ENCODE peak calls at places on chromosomes 13 and 19, in four cellular contexts. D is transverse colon, A is upper lobe of left lung, V is GM12892. W is an unnamed sample.

GRCh38 chr13:42136518-42136917 is 88.1 kb downstream of the DGKH start:
- DNase-seq in D (no peak), A (no peak), V (no peak), W (no peak)

GRCh38 chr13:48138270-48138669 is 43.4 kb upstream of the MED4 start:
- DNase-seq in D (no peak), A (no peak), V (no peak), W (no peak)

GRCh38 chr13:46173656-46174055 is 8.3 kb downstream of the LCP1 start:
- DNase-seq in D (no peak), A (no peak), V (no peak), W (no peak)

GRCh38 chr19:41795031-41795461 is 1.3 kb upstream of the CEACAM3 start:
- DNase-seq in D (peak), A (peak), V (no peak), W (no peak)

GRCh38 chr13:113305208-113305607 is 8.2 kb downstream of the LAMP1 start:
- DNase-seq in D (no peak), A (no peak), V (no peak), W (no peak)

GRCh38 chr13:94708971-94709614 is 3.3 kb downstream of the SOX21 start:
- DNase-seq in D (no peak), A (no peak), V (no peak), W (no peak)

GRCh38 chr19:19105365-19106060 is 32.8 kb downstream of the TMEM161A start:
- DNase-seq in D (peak), A (no peak), V (peak), W (no peak)

GRCh38 chr13:42878721-42879120 is 97.3 kb downstream of the FAM216B start:
- DNase-seq in D (no peak), A (no peak), V (no peak), W (no peak)

GRCh38 chr19:33508941-33509614 is 12.5 kb downstream of the PEPD start:
- DNase-seq in D (no peak), A (no peak), V (no peak), W (no peak)

GRCh38 chr13:44605711-44606110 is 29.6 kb upstream of the TSC22D1 start:
- DNase-seq in D (no peak), A (no peak), V (no peak), W (no peak)

GRCh38 chr19:11378319-11379189 is 4.1 kb downstream of the SWSAP1 start:
- DNase-seq in D (peak), A (peak), V (no peak), W (no peak)

GRCh38 chr19:39083983-39084731 is at the start of gene ACP7:
- DNase-seq in D (no peak), A (no peak), V (no peak), W (no peak)

GRCh38 chr13:29901714-29902631 is 51.6 kb upstream of the UBL3 start:
- DNase-seq in D (peak), A (peak), V (no peak), W (no peak)

GRCh38 chr19:49106648-49107135 is 7.5 kb upstream of the LIN7B start:
- DNase-seq in D (peak), A (no peak), V (no peak), W (no peak)
- TF ChIP-seq POLR2AphosphoS5 in D (no peak), A (no peak), V (peak), W (no peak)

GRCh38 chr19:17305517-17306284 is at the start of gene MRPL34:
- DNase-seq in D (peak), A (peak), V (peak), W (peak)
- TF ChIP-seq POLR2A in D (peak), A (peak), V (peak), W (peak)

GRCh38 chr19:2059422-2060201 is 8.6 kb upstream of the MKNK2 start:
- DNase-seq in D (peak), A (peak), V (no peak), W (no peak)
- TF ChIP-seq POLR2AphosphoS5 in D (peak), A (peak), V (no peak), W (no peak)

DNA sequence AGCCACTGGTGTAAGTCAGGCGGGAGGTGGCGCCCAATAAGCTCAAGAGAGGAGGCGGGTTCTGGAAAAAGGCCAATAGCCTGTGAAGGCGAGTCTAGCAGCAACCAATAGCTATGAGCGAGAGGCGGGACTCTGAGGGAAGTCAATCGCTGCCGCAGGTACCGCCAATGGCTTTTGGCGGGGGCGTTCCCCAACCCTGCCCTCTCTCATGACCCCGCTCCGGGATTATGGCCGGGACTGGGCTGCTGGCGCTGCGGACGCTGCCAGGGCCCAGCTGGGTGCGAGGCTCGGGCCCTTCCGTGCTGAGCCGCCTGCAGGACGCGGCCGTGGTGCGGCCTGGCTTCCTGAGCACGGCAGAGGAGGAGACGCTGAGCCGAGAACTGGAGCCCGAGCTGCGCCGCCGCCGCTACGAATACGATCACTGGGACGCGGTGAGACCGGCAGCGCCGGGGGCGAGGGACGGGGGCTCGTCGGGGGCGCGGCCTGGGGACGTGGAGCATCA is at the start of gene ALKBH7:
- DNase-seq in D (peak), A (peak), V (peak), W (peak)
- TF ChIP-seq POLR2A in D (peak), A (peak), V (peak), W (no peak)

GRCh38 chr19:7871530-7872305 is 2.5 kb downstream of the PRR36 start:
- DNase-seq in D (peak), A (peak), V (no peak), W (no peak)

GRCh38 chr19:7871280-7871529 is 3.0 kb downstream of the PRR36 start:
- DNase-seq in D (no peak), A (no peak), V (no peak), W (no peak)

GRCh38 chr19:7869910-7870511 is 4.2 kb downstream of the PRR36 start:
- DNase-seq in D (peak), A (peak), V (no peak), W (no peak)

GRCh38 chr19:7869453-7869909 is 4.7 kb downstream of the PRR36 start:
- DNase-seq in D (peak), A (peak), V (peak), W (peak)

DNA sequence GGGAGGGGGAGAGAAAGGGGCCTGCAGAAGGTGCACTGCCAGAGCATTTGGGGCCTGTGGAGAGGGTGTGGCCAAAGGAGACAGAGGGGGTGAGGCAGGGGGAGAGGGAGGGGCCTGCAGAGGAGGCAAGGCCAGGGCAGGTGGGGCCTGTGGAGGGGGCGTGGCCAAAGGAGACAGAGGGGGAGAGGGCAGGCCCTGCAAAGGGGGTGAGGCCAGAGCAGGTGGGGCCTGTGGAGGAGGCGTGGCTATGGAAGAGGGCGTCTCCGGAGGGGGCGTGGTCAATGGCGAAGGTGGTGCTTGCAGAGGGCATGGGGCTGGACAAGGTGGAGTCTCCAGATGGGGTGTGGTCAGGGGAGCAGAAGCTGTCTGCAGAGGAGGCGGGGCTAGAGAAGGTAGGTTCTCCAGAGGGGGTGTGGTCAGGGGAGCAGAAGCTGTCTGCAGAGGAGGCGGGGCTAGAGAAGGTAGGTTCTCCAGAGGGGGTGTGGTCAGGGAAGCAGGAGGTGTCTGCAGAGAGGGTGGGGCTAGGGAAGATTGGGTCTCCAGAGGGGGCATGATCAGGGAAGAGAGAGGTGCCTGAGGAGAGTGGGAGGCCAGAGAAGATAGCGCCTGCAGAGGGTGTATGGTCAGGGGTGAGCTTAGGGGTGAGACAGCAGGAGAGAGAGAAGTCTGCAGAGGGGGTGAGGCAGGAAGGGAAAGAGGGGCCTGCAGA is 3.5 kb downstream of the PRR36 start:
- DNase-seq in D (peak), A (peak), V (no peak), W (no peak)
- TF ChIP-seq POLR2AphosphoS5 in D (no peak), A (no peak), V (no peak), W (no peak)

GRCh38 chr13:27978301-27978968 is 9.3 kb upstream of the CDX2 start:
- DNase-seq in D (peak), A (no peak), V (no peak), W (no peak)
- TF ChIP-seq POLR2A in D (peak), A (no peak), V (no peak), W (no peak)

W was measured in GM12891.